ENCODE peak calls at places on chromosomes 13 and 19, in nine cellular contexts. Q is ELR; L is LoVo; W is activated CD8-positive, alpha-beta T cell treated with anti-CD3 and anti-CD28 coated beads, Interleukin-2, amount 10 ng/mL, durations not matched to agents 7 days and 5 days; X is adipocyte; O is tibial nerve; P is thoracic aorta; Y is T-helper 9 cell; D is B cell. Z is an unnamed sample.

GRCh38 chr19:39402417-39403297 is 4.0 kb upstream of the ZFP36 start:
- DNase-seq in Q (peak; percentile 86), L (peak; percentile 69), W (peak; percentile 91), X (peak; percentile 95), O (peak; percentile 94), P (peak; percentile 91), Y (peak; percentile 77), D (peak; percentile 88), Z (peak; percentile 89)

GRCh38 chr13:94706101-94706853 is 6.1 kb downstream of the SOX21 start:
- DNase-seq in Q (no peak), L (no peak), W (no peak), X (no peak), O (no peak), P (no peak), Y (no peak), D (no peak), Z (no peak)

GRCh38 chr13:79901336-79901735 is 420.4 kb downstream of the NDFIP2 start:
- DNase-seq in Q (peak; percentile 58), L (no peak), W (no peak), X (peak; percentile 15), O (no peak), P (no peak), Y (no peak), D (no peak), Z (peak; percentile 33)

GRCh38 chr13:19067767-19068166 is 113.9 kb downstream of the TUBA3C start:
- DNase-seq in Q (no peak), L (no peak), W (no peak), X (no peak), O (no peak), P (no peak), Y (no peak), D (no peak), Z (no peak)

GRCh38 chr13:99386911-99387788 is 80.0 kb upstream of the GPR183 start:
- DNase-seq in Q (peak; percentile 63), L (no peak), W (peak; percentile 88), X (no peak), O (peak; percentile 46), P (no peak), Y (peak; percentile 85), D (peak; percentile 91), Z (peak; percentile 47)

GRCh38 chr19:36972594-36972993 is 56.5 kb downstream of the ZNF568 start:
- DNase-seq in Q (no peak), L (no peak), W (no peak), X (no peak), O (no peak), P (no peak), Y (no peak), D (no peak), Z (no peak)

GRCh38 chr19:40090256-40091204 is at the start of gene ZNF780A:
- DNase-seq in Q (peak; percentile 72), L (peak; percentile 81), W (peak; percentile 84), X (peak; percentile 84), O (peak; percentile 58), P (peak; percentile 21), Y (peak; percentile 67), D (peak; percentile 68), Z (peak; percentile 81)

GRCh38 chr13:28623782-28624706 is 34.9 kb upstream of the POMP start:
- DNase-seq in Q (no peak), L (no peak), W (no peak), X (no peak), O (no peak), P (no peak), Y (no peak), D (no peak), Z (peak; percentile 42)

GRCh38 chr19:5285955-5286354 is 54.7 kb downstream of the PTPRS start:
- DNase-seq in Q (no peak), L (no peak), W (no peak), X (no peak), O (no peak), P (no peak), Y (no peak), D (no peak), Z (no peak)

GRCh38 chr19:3465552-3465951 is 14.8 kb downstream of the SMIM24 start:
- DNase-seq in Q (no peak), L (no peak), W (no peak), X (no peak), O (no peak), P (no peak), Y (no peak), D (no peak), Z (no peak)

GRCh38 chr19:15251749-15252397 is 19.6 kb upstream of the EPHX3 start:
- DNase-seq in Q (peak; percentile 91), L (no peak), W (no peak), X (peak; percentile 95), O (peak; percentile 69), P (peak; percentile 50), Y (no peak), D (no peak), Z (peak; percentile 93)

GRCh38 chr13:84658881-84659661 is 776.8 kb upstream of the SLITRK1 start:
- DNase-seq in Q (peak; percentile 50), L (no peak), W (no peak), X (peak; percentile 67), O (no peak), P (no peak), Y (no peak), D (no peak), Z (no peak)

GRCh38 chr13:39263033-39263432 is 224.8 kb downstream of the NHLRC3 start:
- DNase-seq in Q (peak; percentile 58), L (peak; percentile 30), W (peak; percentile 39), X (peak; percentile 52), O (peak; percentile 75), P (no peak), Y (no peak), D (peak; percentile 9), Z (peak; percentile 18)

GRCh38 chr19:17243854-17244617 is 1.7 kb downstream of the NR2F6 start:
- DNase-seq in Q (peak; percentile 69), L (no peak), W (no peak), X (peak; percentile 71), O (peak; percentile 58), P (no peak), Y (no peak), D (no peak), Z (peak; percentile 50)

GRCh38 chr13:24273926-24274325 is 35.5 kb upstream of the C1QTNF9 start:
- DNase-seq in Q (no peak), L (no peak), W (no peak), X (no peak), O (no peak), P (no peak), Y (no peak), D (no peak), Z (no peak)

GRCh38 chr19:48511800-48512503 is at the start of gene LMTK3:
- DNase-seq in Q (peak; percentile 69), L (no peak), W (peak; percentile 90), X (peak; percentile 74), O (no peak), P (no peak), Y (peak; percentile 78), D (peak; percentile 65), Z (peak; percentile 85)

GRCh38 chr13:44649118-44649455 is 73.0 kb upstream of the TSC22D1 start:
- DNase-seq in Q (no peak), L (no peak), W (no peak), X (no peak), O (no peak), P (no peak), Y (no peak), D (no peak), Z (no peak)

GRCh38 chr13:36453518-36453917 is 21.2 kb downstream of the CCNA1 start:
- DNase-seq in Q (peak; percentile 19), L (no peak), W (no peak), X (peak; percentile 65), O (no peak), P (no peak), Y (no peak), D (no peak), Z (no peak)

GRCh38 chr19:831407-832369 is 4.1 kb downstream of the AZU1 start:
- DNase-seq in Q (no peak), L (no peak), W (no peak), X (no peak), O (no peak), P (no peak), Y (no peak), D (no peak), Z (no peak)

GRCh38 chr13:47281981-47282380 is 385.1 kb upstream of the HTR2A start:
- DNase-seq in Q (no peak), L (no peak), W (no peak), X (no peak), O (no peak), P (no peak), Y (no peak), D (no peak), Z (no peak)

GRCh38 chr19:38060346-38060745 is 153.3 kb downstream of the SIPA1L3 start:
- DNase-seq in Q (no peak), L (no peak), W (no peak), X (no peak), O (no peak), P (no peak), Y (no peak), D (no peak), Z (no peak)

GRCh38 chr19:18141031-18141430 is 11.9 kb upstream of the PIK3R2 start:
- DNase-seq in Q (no peak), L (no peak), W (no peak), X (no peak), O (no peak), P (no peak), Y (no peak), D (no peak), Z (no peak)

GRCh38 chr19:46611791-46612190 is 10.7 kb downstream of the CALM3 start:
- DNase-seq in Q (no peak), L (no peak), W (no peak), X (no peak), O (no peak), P (no peak), Y (no peak), D (no peak), Z (no peak)

GRCh38 chr13:34943675-34944634 is 1.9 kb downstream of the NBEA start:
- DNase-seq in Q (no peak), L (no peak), W (no peak), X (no peak), O (no peak), P (no peak), Y (no peak), D (peak; percentile 6), Z (no peak)

GRCh38 chr19:13844130-13844631 is 32.8 kb upstream of the NANOS3 start:
- DNase-seq in Q (no peak), L (no peak), W (no peak), X (peak; percentile 44), O (no peak), P (no peak), Y (no peak), D (peak; percentile 47), Z (peak; percentile 42)

GRCh38 chr13:47188802-47189201 is 291.9 kb upstream of the HTR2A start:
- DNase-seq in Q (peak; percentile 59), L (no peak), W (no peak), X (peak; percentile 62), O (no peak), P (no peak), Y (no peak), D (no peak), Z (no peak)

GRCh38 chr13:20159646-20160345 is 1.1 kb downstream of the GJA3 start:
- DNase-seq in Q (peak; percentile 33), L (no peak), W (no peak), X (peak; percentile 46), O (no peak), P (no peak), Y (no peak), D (peak; percentile 15), Z (peak; percentile 21)

GRCh38 chr13:103935117-103935516 is 868.9 kb upstream of the SLC10A2 start:
- DNase-seq in Q (peak; percentile 2), L (no peak), W (no peak), X (no peak), O (no peak), P (no peak), Y (no peak), D (no peak), Z (no peak)

GRCh38 chr19:2273356-2274184 is 8.4 kb downstream of the PEAK3 start:
- DNase-seq in Q (peak; percentile 86), L (peak; percentile 73), W (peak; percentile 92), X (peak; percentile 82), O (peak; percentile 67), P (no peak), Y (peak; percentile 75), D (peak; percentile 89), Z (peak; percentile 79)

GRCh38 chr13:98537306-98537705 is 39.6 kb downstream of the STK24 start:
- DNase-seq in Q (no peak), L (no peak), W (no peak), X (no peak), O (no peak), P (no peak), Y (no peak), D (no peak), Z (no peak)

GRCh38 chr13:78586706-78587105 is 16.6 kb downstream of the POU4F1 start:
- DNase-seq in Q (no peak), L (no peak), W (no peak), X (no peak), O (no peak), P (no peak), Y (no peak), D (no peak), Z (peak; percentile 67)